ENCODE peak calls at places on chromosomes 13 and 19, in four cellular contexts. One of them, this sample, is unnamed.
A peak's percentile ranks its signal among the peaks of the same experiment; 100 is the strongest.

GRCh38 chr13:72255908-72256307 is 388.9 kb upstream of the DACH1 start:
- DNase-seq in pulmonary artery endothelial cell: no peak
- DNase-seq in astrocyte: peak; percentile 51
- DNase-seq in aorta: no peak
- DNase-seq in this sample: no peak

GRCh38 chr19:30064776-30065494 is 122.9 kb downstream of the URI1 start:
- DNase-seq in pulmonary artery endothelial cell: no peak
- DNase-seq in astrocyte: no peak
- DNase-seq in aorta: no peak
- DNase-seq in this sample: no peak

GRCh38 chr19:53865918-53866696 is 1.6 kb upstream of the MYADM start:
- DNase-seq in pulmonary artery endothelial cell: no peak
- DNase-seq in astrocyte: no peak
- DNase-seq in aorta: peak; percentile 88
- DNase-seq in this sample: peak; percentile 70

GRCh38 chr19:33639034-33639681 is 17.4 kb downstream of the CHST8 start:
- DNase-seq in pulmonary artery endothelial cell: no peak
- DNase-seq in astrocyte: no peak
- DNase-seq in aorta: no peak
- DNase-seq in this sample: no peak

GRCh38 chr13:110554227-110554836 is 7.2 kb downstream of the RAB20 start:
- DNase-seq in pulmonary artery endothelial cell: no peak
- DNase-seq in astrocyte: no peak
- DNase-seq in aorta: no peak
- DNase-seq in this sample: peak; percentile 36

GRCh38 chr13:108534728-108535127 is 94.7 kb upstream of the MYO16 start:
- DNase-seq in pulmonary artery endothelial cell: no peak
- DNase-seq in astrocyte: no peak
- DNase-seq in aorta: no peak
- DNase-seq in this sample: no peak

GRCh38 chr13:105462981-105463380 is 1072.5 kb downstream of the EFNB2 start:
- DNase-seq in pulmonary artery endothelial cell: peak; percentile 32
- DNase-seq in astrocyte: peak; percentile 33
- DNase-seq in aorta: no peak
- DNase-seq in this sample: no peak

GRCh38 chr19:31448221-31448657 is 99.0 kb upstream of the TSHZ3 start:
- DNase-seq in pulmonary artery endothelial cell: no peak
- DNase-seq in astrocyte: peak; percentile 69
- DNase-seq in aorta: no peak
- DNase-seq in this sample: peak; percentile 44

GRCh38 chr13:21987793-21988192 is 316.9 kb downstream of the FGF9 start:
- DNase-seq in pulmonary artery endothelial cell: no peak
- DNase-seq in astrocyte: no peak
- DNase-seq in aorta: no peak
- DNase-seq in this sample: no peak

This sample was measured in lung.